ENCODE peak calls at places on chromosomes 13 and 19, in nine cellular contexts. I, K, D, V, B, N, Z, O and U are unnamed samples.

GRCh38 chr13:28528848-28529247 is 33.9 kb upstream of the FLT1 start:
- DNase-seq in I (no peak), K (no peak), D (peak; percentile 52), V (no peak), B (peak; percentile 6), N (no peak), Z (no peak), O (no peak), U (no peak)

GRCh38 chr19:48458016-48458415 is 2.6 kb downstream of the KCNJ14 start:
- DNase-seq in I (no peak), K (no peak), D (no peak), V (no peak), B (no peak), N (no peak), Z (no peak), O (peak; percentile 36), U (no peak)

GRCh38 chr13:103358245-103358932 is 292.2 kb upstream of the SLC10A2 start:
- DNase-seq in I (no peak), K (no peak), D (peak; percentile 26), V (no peak), B (no peak), N (no peak), Z (no peak), O (no peak), U (no peak)

GRCh38 chr13:58165617-58166016 is 534.1 kb downstream of the PCDH17 start:
- DNase-seq in I (no peak), K (no peak), D (no peak), V (no peak), B (no peak), N (no peak), Z (no peak), O (no peak), U (no peak)

GRCh38 chr19:18160792-18161690 is 8.1 kb downstream of the PIK3R2 start:
- DNase-seq in I (peak; percentile 64), K (peak; percentile 96), D (peak; percentile 80), V (peak; percentile 55), B (peak; percentile 33), N (peak; percentile 60), Z (peak; percentile 82), O (peak; percentile 48), U (no peak)

GRCh38 chr19:37654118-37654517 is 1.1 kb downstream of the ZFP30 start:
- DNase-seq in I (no peak), K (no peak), D (no peak), V (no peak), B (no peak), N (no peak), Z (no peak), O (no peak), U (no peak)

GRCh38 chr19:3189702-3190469 is 4.2 kb downstream of the NCLN start:
- DNase-seq in I (no peak), K (no peak), D (peak; percentile 60), V (no peak), B (peak; percentile 30), N (no peak), Z (no peak), O (no peak), U (no peak)

GRCh38 chr19:54341295-54341694 is 2.3 kb upstream of the LILRA4 start:
- DNase-seq in I (no peak), K (no peak), D (no peak), V (no peak), B (no peak), N (no peak), Z (no peak), O (no peak), U (no peak)

GRCh38 chr13:85666356-85666755 is 132.9 kb downstream of the SLITRK6 start:
- DNase-seq in I (no peak), K (no peak), D (no peak), V (no peak), B (no peak), N (no peak), Z (no peak), O (no peak), U (no peak)

GRCh38 chr19:47446534-47447469 is 24.9 kb downstream of the SLC8A2 start:
- DNase-seq in I (no peak), K (no peak), D (peak; percentile 39), V (no peak), B (no peak), N (no peak), Z (no peak), O (peak; percentile 18), U (no peak)

GRCh38 chr13:60047943-60048342 is 115.8 kb downstream of the DIAPH3 start:
- DNase-seq in I (no peak), K (no peak), D (no peak), V (no peak), B (peak; percentile 1), N (peak; percentile 8), Z (no peak), O (peak; percentile 5), U (no peak)

GRCh38 chr13:40503966-40504591 is 162.4 kb downstream of the FOXO1 start:
- DNase-seq in I (no peak), K (no peak), D (no peak), V (no peak), B (peak; percentile 90), N (no peak), Z (no peak), O (peak; percentile 96), U (peak; percentile 63)

GRCh38 chr19:16200776-16201391 is 3.2 kb downstream of the AP1M1 start:
- DNase-seq in I (no peak), K (no peak), D (no peak), V (no peak), B (no peak), N (no peak), Z (no peak), O (no peak), U (no peak)

GRCh38 chr19:48858984-48859710 is 9.3 kb downstream of the PLEKHA4 start:
- DNase-seq in I (no peak), K (no peak), D (peak; percentile 55), V (peak; percentile 50), B (no peak), N (no peak), Z (peak; percentile 60), O (no peak), U (no peak)

GRCh38 chr19:34482380-34483250 is 1.1 kb downstream of the WTIP start:
- DNase-seq in I (no peak), K (no peak), D (no peak), V (no peak), B (peak; percentile 27), N (no peak), Z (no peak), O (peak; percentile 46), U (no peak)

GRCh38 chr13:51895906-51896888 is 34.4 kb downstream of the CCDC70 start:
- DNase-seq in I (no peak), K (peak; percentile 65), D (peak; percentile 77), V (peak; percentile 62), B (peak; percentile 34), N (peak; percentile 2), Z (no peak), O (peak; percentile 71), U (peak; percentile 26)

GRCh38 chr13:40508767-40509342 is 157.6 kb downstream of the FOXO1 start:
- DNase-seq in I (no peak), K (no peak), D (no peak), V (no peak), B (no peak), N (no peak), Z (no peak), O (no peak), U (no peak)

GRCh38 chr19:39671739-39672363 is 16.1 kb downstream of the LGALS16 start:
- DNase-seq in I (no peak), K (peak; percentile 24), D (peak; percentile 61), V (peak; percentile 40), B (peak; percentile 30), N (peak; percentile 45), Z (no peak), O (peak; percentile 75), U (peak; percentile 3)

GRCh38 chr19:12247644-12248222 is 47.0 kb downstream of the ZNF44 start:
- DNase-seq in I (no peak), K (no peak), D (no peak), V (no peak), B (no peak), N (no peak), Z (no peak), O (no peak), U (no peak)

GRCh38 chr19:52670046-52670445 is 31.9 kb upstream of the ZNF83 start:
- DNase-seq in I (no peak), K (no peak), D (no peak), V (no peak), B (no peak), N (no peak), Z (no peak), O (no peak), U (no peak)

GRCh38 chr19:35732540-35733179 is 9.6 kb downstream of the IGFLR1 start:
- DNase-seq in I (no peak), K (no peak), D (no peak), V (no peak), B (no peak), N (no peak), Z (no peak), O (no peak), U (no peak)

GRCh38 chr19:29576761-29577661 is 29.1 kb upstream of the POP4 start:
- DNase-seq in I (no peak), K (no peak), D (no peak), V (no peak), B (no peak), N (peak; percentile 80), Z (no peak), O (peak; percentile 67), U (no peak)

GRCh38 chr13:59318320-59318930 is 845.3 kb downstream of the DIAPH3 start:
- DNase-seq in I (peak; percentile 31), K (peak; percentile 26), D (peak; percentile 79), V (peak; percentile 51), B (peak; percentile 46), N (peak; percentile 72), Z (peak; percentile 14), O (peak; percentile 76), U (peak; percentile 35)

GRCh38 chr19:13040916-13041292 is 45.6 kb downstream of the NFIX start:
- DNase-seq in I (no peak), K (no peak), D (no peak), V (no peak), B (no peak), N (no peak), Z (no peak), O (no peak), U (no peak)

GRCh38 chr13:26423634-26424033 is 133.8 kb upstream of the WASF3 start:
- DNase-seq in I (no peak), K (no peak), D (no peak), V (no peak), B (no peak), N (no peak), Z (no peak), O (no peak), U (no peak)

GRCh38 chr19:54218259-54218658 is 4.5 kb downstream of the LILRB3 start:
- DNase-seq in I (no peak), K (no peak), D (no peak), V (no peak), B (no peak), N (no peak), Z (no peak), O (no peak), U (no peak)

GRCh38 chr19:17488593-17489391 is 18.5 kb downstream of the SLC27A1 start:
- DNase-seq in I (no peak), K (no peak), D (peak; percentile 94), V (peak; percentile 5), B (no peak), N (no peak), Z (peak; percentile 45), O (no peak), U (no peak)

GRCh38 chr13:53018690-53019647 is 9.6 kb upstream of the OLFM4 start:
- DNase-seq in I (no peak), K (no peak), D (no peak), V (no peak), B (no peak), N (no peak), Z (no peak), O (no peak), U (no peak)

GRCh38 chr19:45908956-45909355 is 5.6 kb downstream of the NANOS2 start:
- DNase-seq in I (no peak), K (no peak), D (no peak), V (no peak), B (no peak), N (no peak), Z (no peak), O (peak; percentile 28), U (no peak)

GRCh38 chr19:55372316-55373081 is 2.2 kb upstream of the IL11 start:
- DNase-seq in I (no peak), K (no peak), D (no peak), V (no peak), B (peak; percentile 93), N (no peak), Z (no peak), O (no peak), U (no peak)

GRCh38 chr19:3270908-3271307 is 46.4 kb downstream of the CELF5 start:
- DNase-seq in I (no peak), K (peak; percentile 77), D (no peak), V (no peak), B (no peak), N (peak; percentile 97), Z (no peak), O (peak; percentile 62), U (no peak)